ENCODE peak calls at places on chromosomes 12 and 14, in four cellular contexts. P is HepG2, V is GM12878, F is K562. T is an unnamed sample.

GRCh38 chr12:95624544-95624943 is 73.3 kb upstream of the USP44 start:
- DNase-seq in P (peak), V (no peak), F (no peak), T (no peak)

GRCh38 chr14:73097421-73097820 is 38.9 kb upstream of the PSEN1 start:
- DNase-seq in P (no peak), V (no peak), F (no peak), T (no peak)

GRCh38 chr14:87073880-87074570 is 919.0 kb downstream of the GALC start:
- DNase-seq in P (no peak), V (no peak), F (no peak), T (no peak)

GRCh38 chr12:72300728-72301127 is 28.6 kb downstream of the TRHDE start:
- DNase-seq in P (no peak), V (no peak), F (no peak), T (no peak)

GRCh38 chr14:100764716-100765115 is 38.0 kb downstream of the DLK1 start:
- DNase-seq in P (no peak), V (no peak), F (no peak), T (no peak)

GRCh38 chr12:93725531-93725930 is 48.4 kb downstream of the CRADD start:
- DNase-seq in P (no peak), V (no peak), F (no peak), T (no peak)

GRCh38 chr12:95096852-95097251 is 23.4 kb upstream of the NR2C1 start:
- DNase-seq in P (no peak), V (no peak), F (no peak), T (no peak)

GRCh38 chr14:25042362-25043299 is 7.3 kb downstream of the STXBP6 start:
- DNase-seq in P (peak), V (no peak), F (peak), T (peak)

GRCh38 chr12:69896653-69897381 is 71.8 kb downstream of the MYRFL start:
- DNase-seq in P (no peak), V (no peak), F (no peak), T (peak)

GRCh38 chr14:87052646-87053225 is 940.2 kb downstream of the GALC start:
- DNase-seq in P (no peak), V (no peak), F (no peak), T (no peak)

GRCh38 chr14:59998575-59998974 is 78.6 kb downstream of the LRRC9 start:
- DNase-seq in P (no peak), V (no peak), F (no peak), T (no peak)

GRCh38 chr12:21248679-21249078 is 86.0 kb downstream of the SLCO1A2 start:
- DNase-seq in P (no peak), V (no peak), F (no peak), T (no peak)

GRCh38 chr12:44875417-44875953 is 630 bp downstream of the NELL2 start:
- DNase-seq in P (no peak), V (no peak), F (no peak), T (peak)

GRCh38 chr12:27965966-27966365 is 6.6 kb downstream of the PTHLH start:
- DNase-seq in P (no peak), V (no peak), F (no peak), T (no peak)

GRCh38 chr12:84637926-84638325 is 274.7 kb downstream of the SLC6A15 start:
- DNase-seq in P (no peak), V (no peak), F (no peak), T (no peak)

DNA sequence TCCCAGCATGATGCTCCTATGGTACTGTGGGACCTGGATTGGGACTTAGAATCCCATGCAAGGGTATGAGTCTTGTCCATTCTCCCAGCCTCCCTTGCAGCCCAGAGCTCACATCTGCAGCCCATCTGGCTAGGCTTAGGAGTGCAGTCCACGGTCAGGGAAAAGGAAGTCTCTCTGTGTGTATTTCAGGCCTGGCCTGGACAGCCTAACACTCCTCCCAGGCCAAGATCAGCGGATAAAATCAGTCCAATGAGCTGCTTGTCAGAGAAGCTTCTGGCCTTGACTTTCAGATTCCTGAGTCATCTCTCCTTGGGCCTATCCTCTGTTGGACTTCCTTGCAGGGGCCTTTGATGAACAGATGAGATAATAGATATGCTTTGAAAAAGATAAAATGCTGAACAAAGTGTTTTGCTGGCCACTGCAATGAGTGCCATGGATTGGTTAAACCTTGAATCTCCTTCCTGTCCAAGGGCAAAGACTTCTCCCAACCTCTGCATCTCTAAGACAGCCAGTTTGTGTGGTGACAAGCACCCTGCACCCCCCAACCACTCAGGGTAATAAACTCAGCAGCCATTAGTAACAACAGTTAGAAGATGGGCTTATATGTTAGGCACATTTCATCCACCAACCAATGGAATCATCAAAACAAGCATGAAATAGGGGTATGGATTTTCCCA is 412.8 kb upstream of the TBX3 start:
- DNase-seq in P (no peak), V (no peak), F (no peak), T (no peak)
- TF ChIP-seq TCF7 in P (no peak), V (no peak), F (no peak), T (no peak)

GRCh38 chr12:120367252-120367923 is 1.6 kb downstream of the MSI1 start:
- DNase-seq in P (no peak), V (no peak), F (peak), T (peak)
- TF ChIP-seq TCF7 in P (no peak), V (no peak), F (no peak), T (no peak)

DNA sequence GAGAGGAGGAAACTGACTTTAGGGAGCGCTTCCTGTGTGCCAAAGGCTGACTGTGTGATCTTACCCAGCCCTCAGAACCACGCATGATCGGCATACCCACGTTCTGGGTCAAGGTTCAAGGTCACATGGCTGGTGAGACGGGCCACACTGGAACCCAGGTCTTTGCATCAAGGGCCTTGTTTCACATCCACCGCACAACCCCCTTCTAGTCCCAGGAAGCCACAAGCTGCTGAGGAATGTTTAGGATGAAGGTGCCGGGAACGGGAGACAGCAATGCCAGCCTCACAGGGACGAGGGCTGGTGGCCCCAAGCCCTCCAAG is 50.7 kb downstream of the TESC start:
- DNase-seq in P (no peak), V (no peak), F (no peak), T (no peak)
- TF ChIP-seq TCF7 in P (no peak), V (no peak), F (no peak), T (no peak)

GRCh38 chr12:18296201-18296908 is 35.0 kb downstream of the PIK3C2G start:
- DNase-seq in P (no peak), V (no peak), F (no peak), T (no peak)
- TF ChIP-seq TCF7 in P (no peak), V (no peak), F (no peak), T (no peak)

GRCh38 chr14:38404616-38405015 is 148.7 kb upstream of the CLEC14A start:
- DNase-seq in P (no peak), V (no peak), F (no peak), T (no peak)
- TF ChIP-seq TCF7 in P (no peak), V (no peak), F (no peak), T (no peak)

GRCh38 chr12:122499991-122500684 is 594 bp downstream of the ZCCHC8 start:
- DNase-seq in P (peak), V (no peak), F (peak), T (peak)
- TF ChIP-seq TCF7 in P (no peak), V (no peak), F (no peak), T (no peak)

GRCh38 chr12:53300187-53300586 is 692 bp downstream of the MYG1 start:
- DNase-seq in P (no peak), V (no peak), F (no peak), T (no peak)
- TF ChIP-seq TCF7 in P (no peak), V (no peak), F (no peak), T (no peak)

T was measured in WTC11.